ENCODE peak calls at places on chromosomes 5 and 9, in six cellular contexts. Y is CD4-positive, CD25-positive, alpha-beta regulatory T cell; B is right lobe of liver; R is pancreas; V is right cardiac atrium; C is mammary epithelial cell. Z is an unnamed sample.

GRCh38 chr9:111030492-111030891 is 7.8 kb downstream of the LPAR1 start:
- DNase-seq in R (no peak), C (no peak), V (no peak), B (no peak), Y (no peak), Z (no peak)

GRCh38 chr5:56615750-56616149 is 199.6 kb upstream of the MAP3K1 start:
- DNase-seq in Y (no peak), V (peak), C (no peak), B (no peak), R (no peak), Z (no peak)

GRCh38 chr9:10703139-10703538 is 90.3 kb upstream of the PTPRD start:
- DNase-seq in Y (no peak), B (no peak), V (no peak), C (no peak), R (no peak), Z (no peak)

GRCh38 chr5:10607666-10608442 is 44.0 kb downstream of the ANKRD33B start:
- DNase-seq in V (peak), B (no peak), R (no peak), C (no peak), Y (no peak), Z (no peak)

GRCh38 chr9:114192539-114192938 is 37.2 kb downstream of the COL27A1 start:
- DNase-seq in C (no peak), R (no peak), V (no peak), Y (no peak), B (no peak), Z (no peak)

GRCh38 chr5:60248900-60249299 is 355.4 kb upstream of the PDE4D start:
- DNase-seq in C (no peak), B (no peak), Y (no peak), R (no peak), V (no peak), Z (no peak)

GRCh38 chr9:113609562-113610318 is 146.2 kb downstream of the RGS3 start:
- DNase-seq in B (peak), R (peak), V (peak), C (no peak), Y (no peak), Z (peak)

GRCh38 chr5:143119301-143119769 is 284.2 kb downstream of the NR3C1 start:
- DNase-seq in C (no peak), Y (no peak), R (no peak), V (no peak), B (no peak), Z (no peak)

GRCh38 chr9:115864581-115864980 is 289.0 kb upstream of the PAPPA start:
- DNase-seq in V (no peak), C (no peak), Y (no peak), B (no peak), R (no peak), Z (no peak)

GRCh38 chr9:93124793-93125192 is 9.3 kb downstream of the NINJ1 start:
- DNase-seq in R (peak), V (no peak), Y (no peak), B (no peak), C (no peak), Z (no peak)

GRCh38 chr9:106019017-106019692 is 324.8 kb downstream of the TMEM38B start:
- DNase-seq in C (no peak), R (no peak), Y (no peak), B (no peak), V (no peak), Z (no peak)
- H3K27ac ChIP-seq in C (no peak), R (no peak), Y (no peak), B (no peak), V (no peak), Z (no peak)

GRCh38 chr9:131593936-131594665 is 48.8 kb downstream of the PRRT1B start:
- DNase-seq in R (no peak), Y (no peak), B (no peak), C (no peak), V (no peak), Z (no peak)
- H3K27ac ChIP-seq in R (no peak), Y (no peak), B (no peak), C (no peak), V (no peak), Z (no peak)

GRCh38 chr5:150656191-150657132 is 4.6 kb upstream of the MYOZ3 start:
- DNase-seq in B (peak), Y (peak), C (no peak), R (peak), V (peak), Z (no peak)
- H3K27ac ChIP-seq in B (peak), Y (no peak), C (no peak), R (peak), V (peak), Z (no peak)

DNA sequence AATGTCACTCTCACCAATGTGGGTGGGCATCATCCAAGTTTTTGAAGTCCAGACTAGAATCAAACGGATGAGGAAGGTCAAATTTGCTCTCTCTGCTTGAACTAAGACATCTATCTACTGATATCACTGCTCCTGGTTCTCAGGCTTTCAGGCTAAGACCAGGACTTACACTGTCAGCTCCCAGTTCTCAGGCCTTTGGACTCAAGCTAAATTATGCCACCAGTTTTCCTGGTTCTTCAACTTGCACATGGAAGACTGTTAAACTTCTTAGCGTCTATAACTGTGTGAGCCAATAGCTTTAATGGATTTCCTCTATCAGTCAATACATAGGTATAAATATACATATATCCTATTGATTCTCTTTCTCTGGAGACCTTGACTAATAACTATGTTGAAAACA is 35.3 kb downstream of the LYRM7 start:
- DNase-seq in R (no peak), C (no peak), B (no peak), V (no peak), Y (no peak), Z (no peak)
- H3K27ac ChIP-seq in R (no peak), C (no peak), B (no peak), V (no peak), Y (no peak), Z (no peak)